ENCODE peak calls at places on chromosomes 4 and X, in eight cellular contexts. A is fibroblast of the aortic adventitia, Z is epithelial cell of esophagus, G is nephron progenitor cell, Q is neural progenitor cell, F is OCI-LY7, W is astrocyte of the spinal cord, X is psoas muscle. K is an unnamed sample.

GRCh38 chr4:186627226-186627865 is 72.0 kb upstream of the MTNR1A start:
- DNase-seq in A (no peak), Z (peak), G (no peak), Q (no peak), F (no peak), W (peak), X (no peak), K (no peak)

GRCh38 chr4:26557164-26557563 is 26.7 kb upstream of the TBC1D19 start:
- DNase-seq in A (peak), Z (peak), G (no peak), Q (no peak), F (no peak), W (peak), X (no peak), K (no peak)

GRCh38 chrX:109830704-109831206 is 97.7 kb upstream of the ACSL4 start:
- DNase-seq in A (peak), Z (no peak), G (no peak), Q (no peak), F (no peak), W (peak), X (no peak), K (no peak)

GRCh38 chrX:40448793-40449192 is 132.0 kb upstream of the ATP6AP2 start:
- DNase-seq in A (no peak), Z (no peak), G (no peak), Q (no peak), F (no peak), W (no peak), X (no peak), K (no peak)

GRCh38 chr4:152956650-152957436 is 20.7 kb downstream of the FHDC1 start:
- DNase-seq in A (peak), Z (peak), G (peak), Q (no peak), F (no peak), W (peak), X (no peak), K (no peak)

GRCh38 chr4:4417886-4418285 is 31.0 kb downstream of the NSG1 start:
- DNase-seq in A (no peak), Z (no peak), G (no peak), Q (no peak), F (no peak), W (no peak), X (no peak), K (no peak)

GRCh38 chr4:84895283-84895682 is 71.2 kb downstream of the WDFY3 start:
- DNase-seq in A (no peak), Z (no peak), G (no peak), Q (no peak), F (no peak), W (no peak), X (no peak), K (no peak)

GRCh38 chr4:117137143-117137542 is 51.8 kb upstream of the TRAM1L1 start:
- DNase-seq in A (peak), Z (peak), G (no peak), Q (no peak), F (no peak), W (peak), X (no peak), K (no peak)

GRCh38 chr4:110154586-110154985 is 43.8 kb downstream of the ELOVL6 start:
- DNase-seq in A (no peak), Z (no peak), G (no peak), Q (no peak), F (no peak), W (no peak), X (no peak), K (no peak)

GRCh38 chr4:170589597-170590191 is 499.9 kb upstream of the AADAT start:
- DNase-seq in A (peak), Z (peak), G (no peak), Q (peak), F (peak), W (peak), X (no peak), K (no peak)

DNA sequence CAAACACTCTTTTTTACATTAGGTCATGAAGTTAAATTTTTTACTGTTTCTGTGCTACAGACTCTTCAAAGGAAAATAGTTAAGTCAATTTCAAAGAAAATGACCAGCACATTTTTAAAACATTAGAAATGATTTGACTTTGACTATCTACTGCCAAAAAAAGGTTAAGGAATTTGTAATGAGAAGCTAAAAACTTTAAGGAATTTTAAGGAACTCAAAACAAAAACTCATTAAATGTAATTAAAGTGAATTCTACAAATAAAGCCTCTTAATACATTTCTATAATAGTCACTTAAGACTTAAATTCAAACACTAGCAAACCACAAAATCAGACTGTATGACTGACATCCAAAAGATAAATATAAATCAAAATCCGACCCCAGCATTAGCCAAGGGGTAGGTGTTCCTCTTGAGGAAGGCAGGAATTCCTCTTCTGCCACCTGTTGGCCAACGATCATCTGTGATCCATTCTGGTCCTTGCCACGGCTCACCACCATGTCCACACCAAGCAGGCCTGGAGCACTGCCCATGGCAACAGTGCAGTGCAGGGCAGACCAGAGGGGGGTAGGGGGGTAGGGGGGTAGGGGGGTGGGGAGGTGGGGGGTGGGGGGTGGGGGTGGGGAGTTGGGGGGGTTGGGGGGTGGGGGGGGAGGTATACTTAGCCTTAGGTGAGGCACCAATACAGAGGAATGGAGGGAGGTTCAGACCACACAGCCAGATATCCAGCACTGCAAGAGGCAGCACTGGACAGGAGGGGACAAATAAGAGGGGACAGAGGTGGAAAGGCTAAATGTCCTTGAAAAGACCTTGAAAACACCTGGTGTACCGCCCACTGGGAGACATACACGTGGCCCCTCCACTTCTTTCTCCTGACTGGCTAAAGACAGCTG is 287.4 kb downstream of the CHIC1 start:
- DNase-seq in A (peak), Z (peak), G (no peak), Q (peak), F (no peak), W (peak), X (peak), K (peak)
- TF ChIP-seq CTCF in A (peak), Z (peak), G (no peak), Q (peak), F (no peak), W (peak), X (no peak), K (no peak)

DNA sequence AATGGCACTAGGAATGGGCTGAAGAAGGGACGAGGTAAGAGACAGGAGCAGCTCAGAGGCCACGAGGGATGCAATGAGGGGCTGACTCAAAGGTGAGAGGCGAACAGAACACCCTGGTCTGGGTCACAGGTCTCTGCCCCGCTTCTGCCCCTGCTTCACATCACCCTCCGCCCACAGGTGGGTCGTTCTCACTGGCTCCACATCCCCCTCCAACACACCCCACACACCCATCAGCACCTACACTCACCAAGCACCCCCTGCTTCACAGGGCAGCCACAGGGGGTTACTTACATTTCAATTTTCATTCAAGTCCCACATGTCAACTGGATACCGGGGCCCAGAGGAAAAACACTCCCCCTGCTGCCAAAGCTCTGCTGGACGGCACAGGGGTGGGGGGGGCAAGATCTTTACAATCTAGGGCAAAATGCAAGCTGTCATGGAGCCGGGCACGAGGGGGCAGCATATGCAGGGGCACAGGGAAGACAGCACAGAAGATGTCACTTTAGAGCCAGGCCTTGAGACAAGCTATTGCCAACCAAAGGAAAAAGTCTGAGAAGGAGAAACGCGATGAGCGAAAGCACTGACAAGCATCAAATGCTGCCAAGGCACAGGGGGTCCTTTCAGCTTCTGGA is 94.1 kb downstream of the AFAP1 start:
- DNase-seq in A (no peak), Z (no peak), G (no peak), Q (peak), F (no peak), W (peak), X (no peak), K (peak)
- TF ChIP-seq CTCF in A (no peak), Z (no peak), G (no peak), Q (peak), F (no peak), W (peak), X (no peak), K (no peak)

GRCh38 chr4:56641494-56642051 is 39.5 kb downstream of the HOPX start:
- DNase-seq in A (peak), Z (peak), G (no peak), Q (no peak), F (no peak), W (peak), X (no peak), K (no peak)
- TF ChIP-seq CTCF in A (peak), Z (peak), G (no peak), Q (no peak), F (no peak), W (peak), X (no peak), K (peak)

GRCh38 chr4:31692407-31692940 is 972.3 kb downstream of the PCDH7 start:
- DNase-seq in A (peak), Z (no peak), G (no peak), Q (no peak), F (no peak), W (no peak), X (no peak), K (no peak)
- TF ChIP-seq CTCF in A (peak), Z (peak), G (no peak), Q (peak), F (peak), W (no peak), X (no peak), K (no peak)